ENCODE peak calls at places on chromosomes 6 and 20, in six cellular contexts. M, H, G, V, T and L are unnamed samples.

GRCh38 chr20:6142348-6142993 is 19.6 kb upstream of the FERMT1 start:
- DNase-seq in M (peak), G (peak), T (no peak), V (peak), H (peak), L (peak)

GRCh38 chr6:11341867-11342266 is 109.4 kb upstream of the NEDD9 start:
- DNase-seq in H (no peak), M (peak), G (no peak), T (no peak), V (peak), L (no peak)

GRCh38 chr6:20236899-20237600 is 24.8 kb upstream of the MBOAT1 start:
- DNase-seq in M (no peak), T (no peak), V (no peak), H (no peak), G (no peak), L (no peak)

GRCh38 chr6:47477497-47478232 is at the start of gene CD2AP:
- DNase-seq in H (peak), G (peak), T (peak), V (peak), M (peak), L (peak)

GRCh38 chr6:156107514-156108150 is 652.0 kb upstream of the NOX3 start:
- DNase-seq in M (no peak), H (no peak), V (no peak), G (no peak), T (no peak), L (no peak)

GRCh38 chr20:17939622-17940446 is 28.8 kb downstream of the SNX5 start:
- DNase-seq in H (no peak), T (no peak), V (no peak), G (no peak), M (no peak), L (no peak)

GRCh38 chr20:14959506-14960493 is 622.4 kb upstream of the FLRT3 start:
- DNase-seq in M (no peak), H (no peak), G (no peak), V (peak), T (no peak), L (no peak)

GRCh38 chr20:50120935-50121693 is 8.2 kb upstream of the UBE2V1 start:
- DNase-seq in V (peak), H (peak), G (peak), T (no peak), M (peak), L (no peak)

GRCh38 chr6:16089232-16089843 is 39.5 kb upstream of the MYLIP start:
- DNase-seq in V (peak), G (no peak), M (no peak), H (no peak), T (no peak), L (no peak)

GRCh38 chr6:22954749-22955385 is 385.5 kb downstream of the HDGFL1 start:
- DNase-seq in M (no peak), V (peak), T (no peak), H (no peak), G (no peak), L (no peak)

GRCh38 chr20:61352381-61353260 is 100.6 kb downstream of the CDH4 start:
- DNase-seq in H (no peak), M (no peak), T (no peak), V (no peak), G (no peak), L (no peak)

GRCh38 chr6:43669050-43669921 is 18.3 kb downstream of the MRPS18A start:
- DNase-seq in H (peak), M (peak), V (peak), G (peak), T (no peak), L (peak)